ENCODE peak calls at places on chromosomes 6 and 20, in six cellular contexts. One of them, this sample, is unnamed.

GRCh38 chr6:11668455-11668854 is 110.1 kb downstream of the ADTRP start:
- DNase-seq in GM18507: no peak
- DNase-seq in dorsolateral prefrontal cortex: no peak
- DNase-seq in tibial nerve: no peak
- DNase-seq in SHP77: no peak
- DNase-seq in activated CD8-positive, alpha-beta memory T cell treated with anti-CD3 and anti-CD28 coated beads, Interleukin-2, amount 10 ng/mL, durations not matched to agents 7 days and 5 days: no peak
- DNase-seq in this sample: no peak

GRCh38 chr6:39054577-39055142 is 6.1 kb downstream of the GLP1R start:
- DNase-seq in dorsolateral prefrontal cortex: no peak
- DNase-seq in activated CD8-positive, alpha-beta memory T cell treated with anti-CD3 and anti-CD28 coated beads, Interleukin-2, amount 10 ng/mL, durations not matched to agents 7 days and 5 days: no peak
- DNase-seq in tibial nerve: no peak
- DNase-seq in SHP77: no peak
- DNase-seq in GM18507: no peak
- DNase-seq in this sample: no peak

GRCh38 chr6:20038385-20038784 is 173.9 kb downstream of the MBOAT1 start:
- DNase-seq in activated CD8-positive, alpha-beta memory T cell treated with anti-CD3 and anti-CD28 coated beads, Interleukin-2, amount 10 ng/mL, durations not matched to agents 7 days and 5 days: no peak
- DNase-seq in dorsolateral prefrontal cortex: no peak
- DNase-seq in tibial nerve: no peak
- DNase-seq in GM18507: no peak
- DNase-seq in SHP77: no peak
- DNase-seq in this sample: no peak

GRCh38 chr20:23161968-23162696 is 76.0 kb upstream of the CD93 start:
- DNase-seq in dorsolateral prefrontal cortex: peak
- DNase-seq in tibial nerve: peak
- DNase-seq in GM18507: no peak
- DNase-seq in SHP77: peak
- DNase-seq in activated CD8-positive, alpha-beta memory T cell treated with anti-CD3 and anti-CD28 coated beads, Interleukin-2, amount 10 ng/mL, durations not matched to agents 7 days and 5 days: no peak
- DNase-seq in this sample: no peak

GRCh38 chr6:85675030-85675819 is 32.5 kb upstream of the SYNCRIP start:
- DNase-seq in tibial nerve: no peak
- DNase-seq in GM18507: no peak
- DNase-seq in dorsolateral prefrontal cortex: no peak
- DNase-seq in activated CD8-positive, alpha-beta memory T cell treated with anti-CD3 and anti-CD28 coated beads, Interleukin-2, amount 10 ng/mL, durations not matched to agents 7 days and 5 days: no peak
- DNase-seq in SHP77: no peak
- DNase-seq in this sample: no peak

GRCh38 chr20:49656304-49656703 is 57.4 kb downstream of the B4GALT5 start:
- DNase-seq in dorsolateral prefrontal cortex: no peak
- DNase-seq in GM18507: no peak
- DNase-seq in SHP77: peak
- DNase-seq in tibial nerve: no peak
- DNase-seq in activated CD8-positive, alpha-beta memory T cell treated with anti-CD3 and anti-CD28 coated beads, Interleukin-2, amount 10 ng/mL, durations not matched to agents 7 days and 5 days: no peak
- DNase-seq in this sample: no peak

GRCh38 chr6:113873043-113873667 is 16.0 kb downstream of the MARCKS start:
- DNase-seq in dorsolateral prefrontal cortex: no peak
- DNase-seq in SHP77: no peak
- DNase-seq in GM18507: no peak
- DNase-seq in activated CD8-positive, alpha-beta memory T cell treated with anti-CD3 and anti-CD28 coated beads, Interleukin-2, amount 10 ng/mL, durations not matched to agents 7 days and 5 days: no peak
- DNase-seq in tibial nerve: peak
- DNase-seq in this sample: no peak

GRCh38 chr20:58467572-58468330 is 47.4 kb downstream of the APCDD1L start:
- DNase-seq in GM18507: no peak
- DNase-seq in tibial nerve: no peak
- DNase-seq in SHP77: no peak
- DNase-seq in activated CD8-positive, alpha-beta memory T cell treated with anti-CD3 and anti-CD28 coated beads, Interleukin-2, amount 10 ng/mL, durations not matched to agents 7 days and 5 days: no peak
- DNase-seq in dorsolateral prefrontal cortex: no peak
- DNase-seq in this sample: no peak

GRCh38 chr6:7129784-7130569 is 22.2 kb downstream of the RREB1 start:
- DNase-seq in tibial nerve: no peak
- DNase-seq in GM18507: no peak
- DNase-seq in dorsolateral prefrontal cortex: no peak
- DNase-seq in activated CD8-positive, alpha-beta memory T cell treated with anti-CD3 and anti-CD28 coated beads, Interleukin-2, amount 10 ng/mL, durations not matched to agents 7 days and 5 days: peak
- DNase-seq in SHP77: peak
- DNase-seq in this sample: no peak

GRCh38 chr20:33926425-33926824 is 67.3 kb upstream of the RALY start:
- DNase-seq in GM18507: no peak
- DNase-seq in tibial nerve: no peak
- DNase-seq in SHP77: no peak
- DNase-seq in activated CD8-positive, alpha-beta memory T cell treated with anti-CD3 and anti-CD28 coated beads, Interleukin-2, amount 10 ng/mL, durations not matched to agents 7 days and 5 days: no peak
- DNase-seq in dorsolateral prefrontal cortex: no peak
- DNase-seq in this sample: no peak

GRCh38 chr6:30885999-30886896 is 1.9 kb downstream of the DDR1 start:
- DNase-seq in activated CD8-positive, alpha-beta memory T cell treated with anti-CD3 and anti-CD28 coated beads, Interleukin-2, amount 10 ng/mL, durations not matched to agents 7 days and 5 days: no peak
- DNase-seq in GM18507: no peak
- DNase-seq in dorsolateral prefrontal cortex: peak
- DNase-seq in SHP77: peak
- DNase-seq in tibial nerve: no peak
- DNase-seq in this sample: peak

GRCh38 chr6:33926451-33926850 is 122.6 kb upstream of the MLN start:
- DNase-seq in tibial nerve: no peak
- DNase-seq in GM18507: no peak
- DNase-seq in dorsolateral prefrontal cortex: no peak
- DNase-seq in SHP77: no peak
- DNase-seq in activated CD8-positive, alpha-beta memory T cell treated with anti-CD3 and anti-CD28 coated beads, Interleukin-2, amount 10 ng/mL, durations not matched to agents 7 days and 5 days: no peak
- DNase-seq in this sample: no peak

GRCh38 chr20:57964011-57964862 is 254.4 kb upstream of the PMEPA1 start:
- DNase-seq in tibial nerve: no peak
- DNase-seq in activated CD8-positive, alpha-beta memory T cell treated with anti-CD3 and anti-CD28 coated beads, Interleukin-2, amount 10 ng/mL, durations not matched to agents 7 days and 5 days: no peak
- DNase-seq in GM18507: no peak
- DNase-seq in dorsolateral prefrontal cortex: no peak
- DNase-seq in SHP77: no peak
- DNase-seq in this sample: peak

GRCh38 chr6:121285041-121285440 is 49.2 kb downstream of the TBC1D32 start:
- DNase-seq in SHP77: no peak
- DNase-seq in dorsolateral prefrontal cortex: no peak
- DNase-seq in tibial nerve: no peak
- DNase-seq in activated CD8-positive, alpha-beta memory T cell treated with anti-CD3 and anti-CD28 coated beads, Interleukin-2, amount 10 ng/mL, durations not matched to agents 7 days and 5 days: no peak
- DNase-seq in GM18507: no peak
- DNase-seq in this sample: no peak

GRCh38 chr6:89198235-89198634 is 18.9 kb downstream of the GABRR1 start:
- DNase-seq in SHP77: no peak
- DNase-seq in dorsolateral prefrontal cortex: no peak
- DNase-seq in tibial nerve: no peak
- DNase-seq in GM18507: no peak
- DNase-seq in activated CD8-positive, alpha-beta memory T cell treated with anti-CD3 and anti-CD28 coated beads, Interleukin-2, amount 10 ng/mL, durations not matched to agents 7 days and 5 days: no peak
- DNase-seq in this sample: no peak

GRCh38 chr6:136403166-136403980 is 113.7 kb upstream of the BCLAF1 start:
- DNase-seq in activated CD8-positive, alpha-beta memory T cell treated with anti-CD3 and anti-CD28 coated beads, Interleukin-2, amount 10 ng/mL, durations not matched to agents 7 days and 5 days: no peak
- DNase-seq in SHP77: peak
- DNase-seq in GM18507: no peak
- DNase-seq in tibial nerve: no peak
- DNase-seq in dorsolateral prefrontal cortex: peak
- DNase-seq in this sample: no peak

GRCh38 chr6:157128235-157128761 is 195.0 kb downstream of the TMEM242 start:
- DNase-seq in SHP77: no peak
- DNase-seq in activated CD8-positive, alpha-beta memory T cell treated with anti-CD3 and anti-CD28 coated beads, Interleukin-2, amount 10 ng/mL, durations not matched to agents 7 days and 5 days: no peak
- DNase-seq in GM18507: no peak
- DNase-seq in dorsolateral prefrontal cortex: no peak
- DNase-seq in tibial nerve: no peak
- DNase-seq in this sample: no peak

GRCh38 chr6:166602928-166603690 is 16.6 kb upstream of the RAMACL start:
- DNase-seq in SHP77: no peak
- DNase-seq in tibial nerve: no peak
- DNase-seq in activated CD8-positive, alpha-beta memory T cell treated with anti-CD3 and anti-CD28 coated beads, Interleukin-2, amount 10 ng/mL, durations not matched to agents 7 days and 5 days: no peak
- DNase-seq in GM18507: no peak
- DNase-seq in dorsolateral prefrontal cortex: no peak
- DNase-seq in this sample: no peak

GRCh38 chr6:30167101-30167500 is 3.8 kb downstream of the TRIM15 start:
- DNase-seq in tibial nerve: no peak
- DNase-seq in activated CD8-positive, alpha-beta memory T cell treated with anti-CD3 and anti-CD28 coated beads, Interleukin-2, amount 10 ng/mL, durations not matched to agents 7 days and 5 days: no peak
- DNase-seq in dorsolateral prefrontal cortex: no peak
- DNase-seq in SHP77: no peak
- DNase-seq in GM18507: no peak
- DNase-seq in this sample: no peak

GRCh38 chr6:17311595-17312311 is 30.6 kb downstream of the RBM24 start:
- DNase-seq in SHP77: no peak
- DNase-seq in dorsolateral prefrontal cortex: no peak
- DNase-seq in activated CD8-positive, alpha-beta memory T cell treated with anti-CD3 and anti-CD28 coated beads, Interleukin-2, amount 10 ng/mL, durations not matched to agents 7 days and 5 days: no peak
- DNase-seq in GM18507: no peak
- DNase-seq in tibial nerve: no peak
- DNase-seq in this sample: no peak

GRCh38 chr6:34246563-34247391 is 2.0 kb downstream of the SMIM29 start:
- DNase-seq in SHP77: no peak
- DNase-seq in tibial nerve: no peak
- DNase-seq in GM18507: no peak
- DNase-seq in activated CD8-positive, alpha-beta memory T cell treated with anti-CD3 and anti-CD28 coated beads, Interleukin-2, amount 10 ng/mL, durations not matched to agents 7 days and 5 days: peak
- DNase-seq in dorsolateral prefrontal cortex: no peak
- DNase-seq in this sample: no peak

GRCh38 chr20:49685161-49685601 is 28.5 kb downstream of the B4GALT5 start:
- DNase-seq in activated CD8-positive, alpha-beta memory T cell treated with anti-CD3 and anti-CD28 coated beads, Interleukin-2, amount 10 ng/mL, durations not matched to agents 7 days and 5 days: no peak
- DNase-seq in GM18507: no peak
- DNase-seq in SHP77: no peak
- DNase-seq in tibial nerve: no peak
- DNase-seq in dorsolateral prefrontal cortex: no peak
- DNase-seq in this sample: no peak

GRCh38 chr6:26056583-26057350 is 30.5 kb upstream of the HFE start:
- DNase-seq in SHP77: no peak
- DNase-seq in dorsolateral prefrontal cortex: no peak
- DNase-seq in activated CD8-positive, alpha-beta memory T cell treated with anti-CD3 and anti-CD28 coated beads, Interleukin-2, amount 10 ng/mL, durations not matched to agents 7 days and 5 days: peak
- DNase-seq in GM18507: no peak
- DNase-seq in tibial nerve: no peak
- DNase-seq in this sample: peak

GRCh38 chr20:36231331-36231730 is 4.9 kb upstream of the AAR2 start:
- DNase-seq in activated CD8-positive, alpha-beta memory T cell treated with anti-CD3 and anti-CD28 coated beads, Interleukin-2, amount 10 ng/mL, durations not matched to agents 7 days and 5 days: no peak
- DNase-seq in GM18507: no peak
- DNase-seq in tibial nerve: no peak
- DNase-seq in SHP77: no peak
- DNase-seq in dorsolateral prefrontal cortex: no peak
- DNase-seq in this sample: no peak

GRCh38 chr6:42451595-42452170 is at the start of gene TRERF1:
- DNase-seq in tibial nerve: no peak
- DNase-seq in dorsolateral prefrontal cortex: peak
- DNase-seq in GM18507: no peak
- DNase-seq in SHP77: peak
- DNase-seq in activated CD8-positive, alpha-beta memory T cell treated with anti-CD3 and anti-CD28 coated beads, Interleukin-2, amount 10 ng/mL, durations not matched to agents 7 days and 5 days: peak
- DNase-seq in this sample: no peak

GRCh38 chr20:37797669-37798175 is 103.9 kb downstream of the CTNNBL1 start:
- DNase-seq in GM18507: no peak
- DNase-seq in SHP77: no peak
- DNase-seq in activated CD8-positive, alpha-beta memory T cell treated with anti-CD3 and anti-CD28 coated beads, Interleukin-2, amount 10 ng/mL, durations not matched to agents 7 days and 5 days: no peak
- DNase-seq in tibial nerve: no peak
- DNase-seq in dorsolateral prefrontal cortex: no peak
- DNase-seq in this sample: no peak

GRCh38 chr6:45514454-45514853 is 136.7 kb upstream of the SUPT3H start:
- DNase-seq in SHP77: no peak
- DNase-seq in tibial nerve: no peak
- DNase-seq in dorsolateral prefrontal cortex: no peak
- DNase-seq in activated CD8-positive, alpha-beta memory T cell treated with anti-CD3 and anti-CD28 coated beads, Interleukin-2, amount 10 ng/mL, durations not matched to agents 7 days and 5 days: no peak
- DNase-seq in GM18507: no peak
- DNase-seq in this sample: no peak

GRCh38 chr20:63071541-63072181 is 64.9 kb upstream of the BHLHE23 start:
- DNase-seq in GM18507: no peak
- DNase-seq in activated CD8-positive, alpha-beta memory T cell treated with anti-CD3 and anti-CD28 coated beads, Interleukin-2, amount 10 ng/mL, durations not matched to agents 7 days and 5 days: no peak
- DNase-seq in SHP77: peak
- DNase-seq in tibial nerve: no peak
- DNase-seq in dorsolateral prefrontal cortex: no peak
- DNase-seq in this sample: no peak

GRCh38 chr20:63416631-63417030 is 55.5 kb upstream of the CHRNA4 start:
- DNase-seq in dorsolateral prefrontal cortex: no peak
- DNase-seq in tibial nerve: no peak
- DNase-seq in activated CD8-positive, alpha-beta memory T cell treated with anti-CD3 and anti-CD28 coated beads, Interleukin-2, amount 10 ng/mL, durations not matched to agents 7 days and 5 days: no peak
- DNase-seq in GM18507: no peak
- DNase-seq in SHP77: no peak
- DNase-seq in this sample: no peak